ENCODE peak calls at places on chromosomes 11 and 22, in eight cellular contexts. One of them, this sample, is unnamed.

GRCh38 chr22:30338802-30339201 is 12.1 kb upstream of the TBC1D10A start:
- DNase-seq in GM23248: no peak
- DNase-seq in mammary epithelial cell: no peak
- DNase-seq in body of pancreas: no peak
- DNase-seq in brain microvascular endothelial cell: no peak
- DNase-seq in SJSA1: no peak
- DNase-seq in psoas muscle: no peak
- DNase-seq in A549: no peak
- DNase-seq in this sample: no peak

GRCh38 chr11:120025606-120026335 is 112.1 kb downstream of the TRIM29 start:
- DNase-seq in GM23248: no peak
- DNase-seq in mammary epithelial cell: no peak
- DNase-seq in body of pancreas: no peak
- DNase-seq in brain microvascular endothelial cell: no peak
- DNase-seq in SJSA1: no peak
- DNase-seq in psoas muscle: no peak
- DNase-seq in A549: no peak
- DNase-seq in this sample: no peak

GRCh38 chr22:40509401-40510134 is 127.0 kb downstream of the MRTFA start:
- DNase-seq in GM23248: peak; percentile 86
- DNase-seq in mammary epithelial cell: peak; percentile 72
- DNase-seq in body of pancreas: peak; percentile 67
- DNase-seq in brain microvascular endothelial cell: peak; percentile 79
- DNase-seq in SJSA1: no peak
- DNase-seq in psoas muscle: peak; percentile 36
- DNase-seq in A549: peak; percentile 94
- DNase-seq in this sample: peak; percentile 45

GRCh38 chr22:39265143-39265542 is 20.4 kb upstream of the PDGFB start:
- DNase-seq in GM23248: no peak
- DNase-seq in mammary epithelial cell: no peak
- DNase-seq in body of pancreas: no peak
- DNase-seq in brain microvascular endothelial cell: no peak
- DNase-seq in SJSA1: no peak
- DNase-seq in psoas muscle: no peak
- DNase-seq in A549: no peak
- DNase-seq in this sample: no peak

GRCh38 chr11:46381046-46381835 is at the start of gene MDK:
- DNase-seq in GM23248: peak; percentile 61
- DNase-seq in mammary epithelial cell: no peak
- DNase-seq in body of pancreas: no peak
- DNase-seq in brain microvascular endothelial cell: no peak
- DNase-seq in SJSA1: no peak
- DNase-seq in psoas muscle: no peak
- DNase-seq in A549: no peak
- DNase-seq in this sample: peak; percentile 60

GRCh38 chr11:114606003-114606801 is 10.6 kb upstream of the NXPE4 start:
- DNase-seq in GM23248: peak; percentile 34
- DNase-seq in mammary epithelial cell: no peak
- DNase-seq in body of pancreas: no peak
- DNase-seq in brain microvascular endothelial cell: no peak
- DNase-seq in SJSA1: no peak
- DNase-seq in psoas muscle: no peak
- DNase-seq in A549: no peak
- DNase-seq in this sample: no peak

GRCh38 chr22:30262917-30263741 is 3.5 kb downstream of the OSM start:
- DNase-seq in GM23248: peak; percentile 68
- DNase-seq in mammary epithelial cell: no peak
- DNase-seq in body of pancreas: peak; percentile 76
- DNase-seq in brain microvascular endothelial cell: no peak
- DNase-seq in SJSA1: peak; percentile 77
- DNase-seq in psoas muscle: peak; percentile 73
- DNase-seq in A549: peak; percentile 67
- DNase-seq in this sample: peak; percentile 64

GRCh38 chr11:74444173-74444832 is 23.0 kb downstream of the KCNE3 start:
- DNase-seq in GM23248: no peak
- DNase-seq in mammary epithelial cell: no peak
- DNase-seq in body of pancreas: peak; percentile 58
- DNase-seq in brain microvascular endothelial cell: no peak
- DNase-seq in SJSA1: no peak
- DNase-seq in psoas muscle: peak; percentile 30
- DNase-seq in A549: no peak
- DNase-seq in this sample: no peak

GRCh38 chr11:126339866-126340434 is 15.5 kb upstream of the ST3GAL4 start:
- DNase-seq in GM23248: peak; percentile 32
- DNase-seq in mammary epithelial cell: no peak
- DNase-seq in body of pancreas: no peak
- DNase-seq in brain microvascular endothelial cell: no peak
- DNase-seq in SJSA1: no peak
- DNase-seq in psoas muscle: peak; percentile 80
- DNase-seq in A549: peak; percentile 64
- DNase-seq in this sample: peak; percentile 97

GRCh38 chr22:38454361-38455062 is 487 bp downstream of the KCNJ4 start:
- DNase-seq in GM23248: peak; percentile 17
- DNase-seq in mammary epithelial cell: no peak
- DNase-seq in body of pancreas: no peak
- DNase-seq in brain microvascular endothelial cell: no peak
- DNase-seq in SJSA1: no peak
- DNase-seq in psoas muscle: no peak
- DNase-seq in A549: no peak
- DNase-seq in this sample: no peak

GRCh38 chr11:121414141-121414918 is 37.8 kb upstream of the SORL1 start:
- DNase-seq in GM23248: no peak
- DNase-seq in mammary epithelial cell: no peak
- DNase-seq in body of pancreas: no peak
- DNase-seq in brain microvascular endothelial cell: no peak
- DNase-seq in SJSA1: no peak
- DNase-seq in psoas muscle: no peak
- DNase-seq in A549: no peak
- DNase-seq in this sample: no peak

GRCh38 chr11:121412000-121412587 is 40.0 kb upstream of the SORL1 start:
- DNase-seq in GM23248: no peak
- DNase-seq in mammary epithelial cell: no peak
- DNase-seq in body of pancreas: no peak
- DNase-seq in brain microvascular endothelial cell: no peak
- DNase-seq in SJSA1: no peak
- DNase-seq in psoas muscle: no peak
- DNase-seq in A549: no peak
- DNase-seq in this sample: no peak

GRCh38 chr11:121406291-121406690 is 45.8 kb upstream of the SORL1 start:
- DNase-seq in GM23248: no peak
- DNase-seq in mammary epithelial cell: no peak
- DNase-seq in body of pancreas: no peak
- DNase-seq in brain microvascular endothelial cell: no peak
- DNase-seq in SJSA1: no peak
- DNase-seq in psoas muscle: no peak
- DNase-seq in A549: no peak
- DNase-seq in this sample: no peak

GRCh38 chr11:121408830-121409229 is 43.3 kb upstream of the SORL1 start:
- DNase-seq in GM23248: no peak
- DNase-seq in mammary epithelial cell: no peak
- DNase-seq in body of pancreas: no peak
- DNase-seq in brain microvascular endothelial cell: no peak
- DNase-seq in SJSA1: no peak
- DNase-seq in psoas muscle: no peak
- DNase-seq in A549: no peak
- DNase-seq in this sample: peak; percentile 41
- H3K27ac ChIP-seq in GM23248: no peak overlapping the region
- H3K27ac ChIP-seq in mammary epithelial cell: no peak overlapping the region
- H3K27ac ChIP-seq in body of pancreas: no peak overlapping the region
- H3K27ac ChIP-seq in brain microvascular endothelial cell: no peak overlapping the region
- H3K27ac ChIP-seq in SJSA1: no peak overlapping the region
- H3K27ac ChIP-seq in psoas muscle: no peak overlapping the region
- H3K27ac ChIP-seq in A549: no peak overlapping the region
- H3K27ac ChIP-seq in this sample: no peak overlapping the region

GRCh38 chr11:95908826-95909225 is 15.1 kb downstream of the MTMR2 start:
- DNase-seq in GM23248: peak; percentile 55
- DNase-seq in mammary epithelial cell: peak; percentile 26
- DNase-seq in body of pancreas: no peak
- DNase-seq in brain microvascular endothelial cell: no peak
- DNase-seq in SJSA1: no peak
- DNase-seq in psoas muscle: no peak
- DNase-seq in A549: no peak
- DNase-seq in this sample: no peak
- H3K27ac ChIP-seq in GM23248: peak overlapping the region; percentile 39
- H3K27ac ChIP-seq in mammary epithelial cell: no peak overlapping the region
- H3K27ac ChIP-seq in body of pancreas: no peak overlapping the region
- H3K27ac ChIP-seq in brain microvascular endothelial cell: peak overlapping the region; percentile 72
- H3K27ac ChIP-seq in SJSA1: no peak overlapping the region
- H3K27ac ChIP-seq in psoas muscle: no peak overlapping the region
- H3K27ac ChIP-seq in A549: no peak overlapping the region
- H3K27ac ChIP-seq in this sample: peak overlapping the region; percentile 5

DNA sequence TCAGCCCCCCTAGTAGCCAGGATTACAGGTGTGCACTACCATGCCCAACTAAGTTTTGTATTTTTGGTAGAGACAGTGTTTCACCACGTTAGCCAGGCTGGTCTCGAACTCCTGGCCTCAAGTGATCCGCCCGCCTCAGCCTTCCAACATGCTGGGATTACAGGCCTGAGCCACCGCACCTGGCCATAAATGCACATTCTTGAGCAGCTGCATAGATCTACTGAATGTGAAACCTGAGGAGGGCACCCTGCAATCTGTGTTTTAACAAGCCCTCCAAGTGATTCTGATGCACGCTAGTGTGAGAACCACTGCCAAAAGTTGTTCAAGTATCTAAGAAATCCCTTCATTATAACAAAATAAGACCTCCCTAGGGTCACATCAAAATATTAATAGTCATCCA is 89.3 kb downstream of the RDX start:
- DNase-seq in GM23248: no peak
- DNase-seq in mammary epithelial cell: no peak
- DNase-seq in body of pancreas: no peak
- DNase-seq in brain microvascular endothelial cell: no peak
- DNase-seq in SJSA1: no peak
- DNase-seq in psoas muscle: no peak
- DNase-seq in A549: no peak
- DNase-seq in this sample: no peak
- H3K27ac ChIP-seq in GM23248: no peak overlapping the region
- H3K27ac ChIP-seq in mammary epithelial cell: no peak overlapping the region
- H3K27ac ChIP-seq in body of pancreas: no peak overlapping the region
- H3K27ac ChIP-seq in brain microvascular endothelial cell: no peak overlapping the region
- H3K27ac ChIP-seq in SJSA1: no peak overlapping the region
- H3K27ac ChIP-seq in psoas muscle: no peak overlapping the region
- H3K27ac ChIP-seq in A549: peak overlapping the region; percentile 85
- H3K27ac ChIP-seq in this sample: no peak overlapping the region

GRCh38 chr22:29146771-29147170 is 58.9 kb upstream of the EMID1 start:
- DNase-seq in GM23248: no peak
- DNase-seq in mammary epithelial cell: no peak
- DNase-seq in body of pancreas: no peak
- DNase-seq in brain microvascular endothelial cell: no peak
- DNase-seq in SJSA1: no peak
- DNase-seq in psoas muscle: no peak
- DNase-seq in A549: no peak
- DNase-seq in this sample: no peak
- H3K27ac ChIP-seq in GM23248: no peak overlapping the region
- H3K27ac ChIP-seq in mammary epithelial cell: no peak overlapping the region
- H3K27ac ChIP-seq in body of pancreas: no peak overlapping the region
- H3K27ac ChIP-seq in brain microvascular endothelial cell: no peak overlapping the region
- H3K27ac ChIP-seq in SJSA1: no peak overlapping the region
- H3K27ac ChIP-seq in psoas muscle: peak overlapping the region; percentile 90
- H3K27ac ChIP-seq in A549: no peak overlapping the region
- H3K27ac ChIP-seq in this sample: no peak overlapping the region

GRCh38 chr11:70715636-70716035 is 317.3 kb downstream of the CTTN start:
- DNase-seq in GM23248: no peak
- DNase-seq in mammary epithelial cell: no peak
- DNase-seq in body of pancreas: no peak
- DNase-seq in brain microvascular endothelial cell: no peak
- DNase-seq in SJSA1: no peak
- DNase-seq in psoas muscle: no peak
- DNase-seq in A549: no peak
- DNase-seq in this sample: no peak
- H3K27ac ChIP-seq in GM23248: no peak overlapping the region
- H3K27ac ChIP-seq in mammary epithelial cell: no peak overlapping the region
- H3K27ac ChIP-seq in body of pancreas: no peak overlapping the region
- H3K27ac ChIP-seq in brain microvascular endothelial cell: no peak overlapping the region
- H3K27ac ChIP-seq in SJSA1: no peak overlapping the region
- H3K27ac ChIP-seq in psoas muscle: no peak overlapping the region
- H3K27ac ChIP-seq in A549: no peak overlapping the region
- H3K27ac ChIP-seq in this sample: no peak overlapping the region

DNA sequence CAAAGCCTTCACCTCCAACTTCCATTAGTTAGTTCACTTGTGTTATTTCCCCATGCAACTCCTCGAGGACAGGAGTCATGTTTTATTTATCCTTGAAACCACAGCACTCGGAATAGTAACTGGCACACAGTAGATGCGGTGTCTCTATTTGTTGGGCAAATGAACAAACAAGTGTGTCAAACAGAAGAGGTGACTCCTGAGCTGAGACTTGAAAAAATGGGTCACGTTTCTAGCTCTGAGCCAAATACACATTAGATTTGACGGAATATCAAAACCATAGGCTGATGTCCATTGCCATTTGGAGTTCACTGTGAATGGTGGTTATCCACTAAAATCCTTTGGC is 68.9 kb downstream of the C11orf91 start:
- DNase-seq in GM23248: no peak
- DNase-seq in mammary epithelial cell: no peak
- DNase-seq in body of pancreas: no peak
- DNase-seq in brain microvascular endothelial cell: no peak
- DNase-seq in SJSA1: no peak
- DNase-seq in psoas muscle: no peak
- DNase-seq in A549: no peak
- DNase-seq in this sample: no peak
- H3K27ac ChIP-seq in GM23248: no peak overlapping the region
- H3K27ac ChIP-seq in mammary epithelial cell: peak overlapping the region; percentile 97
- H3K27ac ChIP-seq in body of pancreas: no peak overlapping the region
- H3K27ac ChIP-seq in brain microvascular endothelial cell: no peak overlapping the region
- H3K27ac ChIP-seq in SJSA1: no peak overlapping the region
- H3K27ac ChIP-seq in psoas muscle: no peak overlapping the region
- H3K27ac ChIP-seq in A549: peak overlapping the region; percentile 87
- H3K27ac ChIP-seq in this sample: peak overlapping the region; percentile 99

DNA sequence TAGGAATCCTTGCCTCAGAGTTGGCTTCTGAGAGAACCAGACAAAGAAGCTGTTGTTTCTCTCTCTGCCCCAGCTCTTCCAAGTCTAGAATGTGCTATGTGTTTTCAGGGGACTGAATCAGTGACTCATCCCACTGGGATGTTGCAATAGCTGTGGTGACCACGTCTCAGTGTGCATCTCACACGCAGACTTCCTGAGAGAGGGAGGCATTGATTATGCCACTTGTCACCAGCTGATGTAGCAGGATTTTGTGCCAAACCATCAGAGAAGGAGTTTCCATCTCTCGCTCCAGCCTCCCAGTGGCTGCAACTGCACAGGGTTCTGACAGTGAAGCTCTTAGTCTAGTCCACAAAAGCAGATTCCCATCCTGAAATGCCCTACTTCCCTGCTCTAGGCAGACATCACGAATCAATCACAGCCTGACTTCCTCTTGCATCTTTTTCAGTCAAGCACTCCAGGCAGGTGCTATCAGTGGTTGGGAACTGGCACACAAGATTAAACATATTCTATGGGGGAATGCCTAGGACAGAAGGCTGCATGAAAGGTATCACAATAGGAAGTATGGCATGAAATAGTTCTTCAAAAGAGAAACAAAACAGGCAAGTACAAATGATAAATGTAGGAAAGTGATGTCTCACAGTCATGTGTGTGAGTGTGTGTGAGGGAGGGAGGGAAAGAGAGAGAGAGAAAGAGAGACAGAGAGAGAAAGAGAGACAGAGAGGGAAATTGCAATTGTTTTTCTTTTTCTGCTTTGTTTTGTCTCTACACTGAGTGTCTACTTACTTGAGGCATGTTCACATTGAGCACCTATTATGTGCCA is 456.0 kb downstream of the MIAT start:
- DNase-seq in GM23248: peak; percentile 95
- DNase-seq in mammary epithelial cell: peak; percentile 95
- DNase-seq in body of pancreas: peak; percentile 50
- DNase-seq in brain microvascular endothelial cell: peak; percentile 97
- DNase-seq in SJSA1: peak; percentile 89
- DNase-seq in psoas muscle: peak; percentile 56
- DNase-seq in A549: peak; percentile 87
- DNase-seq in this sample: peak; percentile 95
- H3K27ac ChIP-seq in GM23248: peak overlapping the region; percentile 85
- H3K27ac ChIP-seq in mammary epithelial cell: no peak overlapping the region
- H3K27ac ChIP-seq in body of pancreas: peak overlapping the region; percentile 29
- H3K27ac ChIP-seq in brain microvascular endothelial cell: peak overlapping the region; percentile 94
- H3K27ac ChIP-seq in SJSA1: peak overlapping the region; percentile 83
- H3K27ac ChIP-seq in psoas muscle: no peak overlapping the region
- H3K27ac ChIP-seq in A549: peak overlapping the region; percentile 96
- H3K27ac ChIP-seq in this sample: peak overlapping the region; percentile 77